ENCODE peak calls at places on chromosome 5, in four cellular contexts. One of them, this sample, is unnamed.

GRCh38 chr5:178483620-178484019 is 106.6 kb downstream of the COL23A1 start:
- DNase-seq in IMR-90: no peak
- DNase-seq in coronary artery: no peak
- DNase-seq in psoas muscle: no peak
- DNase-seq in this sample: no peak

GRCh38 chr5:52878671-52879070 is 91.0 kb downstream of the ITGA1 start:
- DNase-seq in IMR-90: peak
- DNase-seq in coronary artery: no peak
- DNase-seq in psoas muscle: no peak
- DNase-seq in this sample: no peak

GRCh38 chr5:81019748-81020147 is 59.6 kb downstream of the RASGRF2 start:
- DNase-seq in IMR-90: no peak
- DNase-seq in coronary artery: no peak
- DNase-seq in psoas muscle: no peak
- DNase-seq in this sample: no peak

GRCh38 chr5:135181653-135182052 is 147.6 kb upstream of the PITX1 start:
- DNase-seq in IMR-90: no peak
- DNase-seq in coronary artery: no peak
- DNase-seq in psoas muscle: no peak
- DNase-seq in this sample: no peak

GRCh38 chr5:57311251-57311650 is 137.4 kb downstream of the GPBP1 start:
- DNase-seq in IMR-90: no peak
- DNase-seq in coronary artery: no peak
- DNase-seq in psoas muscle: no peak
- DNase-seq in this sample: no peak

GRCh38 chr5:10595305-10595677 is 31.4 kb downstream of the ANKRD33B start:
- DNase-seq in IMR-90: peak
- DNase-seq in coronary artery: no peak
- DNase-seq in psoas muscle: no peak
- DNase-seq in this sample: no peak

GRCh38 chr5:34717426-34718327 is 61.5 kb downstream of the RAI14 start:
- DNase-seq in IMR-90: peak
- DNase-seq in coronary artery: no peak
- DNase-seq in psoas muscle: no peak
- DNase-seq in this sample: no peak

GRCh38 chr5:130024006-130024405 is 119.7 kb downstream of the CHSY3 start:
- DNase-seq in IMR-90: no peak
- DNase-seq in coronary artery: no peak
- DNase-seq in psoas muscle: no peak
- DNase-seq in this sample: no peak

GRCh38 chr5:13143630-13144029 is 800.9 kb downstream of the DNAH5 start:
- DNase-seq in IMR-90: no peak
- DNase-seq in coronary artery: no peak
- DNase-seq in psoas muscle: no peak
- DNase-seq in this sample: peak

GRCh38 chr5:128143911-128144310 is 60.3 kb downstream of the SLC12A2 start:
- DNase-seq in IMR-90: no peak
- DNase-seq in coronary artery: no peak
- DNase-seq in psoas muscle: no peak
- DNase-seq in this sample: no peak

GRCh38 chr5:132215329-132215728 is 12.3 kb downstream of the P4HA2 start:
- DNase-seq in IMR-90: peak
- DNase-seq in coronary artery: peak
- DNase-seq in psoas muscle: peak
- DNase-seq in this sample: peak

GRCh38 chr5:150035139-150035893 is 34.8 kb downstream of the HMGXB3 start:
- DNase-seq in IMR-90: no peak
- DNase-seq in coronary artery: no peak
- DNase-seq in psoas muscle: no peak
- DNase-seq in this sample: no peak

GRCh38 chr5:96909435-96909834 is 26.4 kb upstream of the LNPEP start:
- DNase-seq in IMR-90: no peak
- DNase-seq in coronary artery: no peak
- DNase-seq in psoas muscle: peak
- DNase-seq in this sample: no peak

GRCh38 chr5:14723648-14724231 is 59.2 kb downstream of the OTULIN start:
- DNase-seq in IMR-90: no peak
- DNase-seq in coronary artery: no peak
- DNase-seq in psoas muscle: no peak
- DNase-seq in this sample: no peak

GRCh38 chr5:56123531-56124243 is 109.4 kb downstream of the ANKRD55 start:
- DNase-seq in IMR-90: peak
- DNase-seq in coronary artery: peak
- DNase-seq in psoas muscle: peak
- DNase-seq in this sample: peak

GRCh38 chr5:133425183-133425582 is 187.2 kb downstream of the FSTL4 start:
- DNase-seq in IMR-90: no peak
- DNase-seq in coronary artery: no peak
- DNase-seq in psoas muscle: no peak
- DNase-seq in this sample: no peak

GRCh38 chr5:103139264-103139865 is 19.3 kb downstream of the PPIP5K2 start:
- DNase-seq in IMR-90: peak
- DNase-seq in coronary artery: peak
- DNase-seq in psoas muscle: peak
- DNase-seq in this sample: peak

GRCh38 chr5:57302643-57303042 is 128.8 kb downstream of the GPBP1 start:
- DNase-seq in IMR-90: peak
- DNase-seq in coronary artery: no peak
- DNase-seq in psoas muscle: no peak
- DNase-seq in this sample: no peak

GRCh38 chr5:160064979-160065619 is 54.2 kb downstream of the PWWP2A start:
- DNase-seq in IMR-90: no peak
- DNase-seq in coronary artery: no peak
- DNase-seq in psoas muscle: no peak
- DNase-seq in this sample: peak

GRCh38 chr5:26940981-26941380 is 97.4 kb downstream of the CDH9 start:
- DNase-seq in IMR-90: peak
- DNase-seq in coronary artery: no peak
- DNase-seq in psoas muscle: no peak
- DNase-seq in this sample: no peak

GRCh38 chr5:176714067-176714466 is 66.8 kb downstream of the TSPAN17 start:
- DNase-seq in IMR-90: no peak
- DNase-seq in coronary artery: no peak
- DNase-seq in psoas muscle: no peak
- DNase-seq in this sample: no peak

GRCh38 chr5:172789687-172790495 is 18.9 kb upstream of the DUSP1 start:
- DNase-seq in IMR-90: no peak
- DNase-seq in coronary artery: no peak
- DNase-seq in psoas muscle: no peak
- DNase-seq in this sample: no peak

GRCh38 chr5:10649518-10650410 is 85.9 kb downstream of the ANKRD33B start:
- DNase-seq in IMR-90: no peak
- DNase-seq in coronary artery: no peak
- DNase-seq in psoas muscle: no peak
- DNase-seq in this sample: no peak

GRCh38 chr5:143404416-143405062 is 1.1 kb upstream of the NR3C1 start:
- DNase-seq in IMR-90: peak
- DNase-seq in coronary artery: peak
- DNase-seq in psoas muscle: peak
- DNase-seq in this sample: peak

GRCh38 chr5:177320879-177321278 is 9.2 kb upstream of the MXD3 start:
- DNase-seq in IMR-90: no peak
- DNase-seq in coronary artery: no peak
- DNase-seq in psoas muscle: no peak
- DNase-seq in this sample: no peak

GRCh38 chr5:25160851-25161348 is 516.1 kb upstream of the CDH10 start:
- DNase-seq in IMR-90: no peak
- DNase-seq in coronary artery: no peak
- DNase-seq in psoas muscle: no peak
- DNase-seq in this sample: no peak

GRCh38 chr5:83628360-83628759 is 92.3 kb downstream of the HAPLN1 start:
- DNase-seq in IMR-90: no peak
- DNase-seq in coronary artery: no peak
- DNase-seq in psoas muscle: no peak
- DNase-seq in this sample: no peak

GRCh38 chr5:77806213-77806843 is 30.2 kb upstream of the TBCA start:
- DNase-seq in IMR-90: no peak
- DNase-seq in coronary artery: no peak
- DNase-seq in psoas muscle: no peak
- DNase-seq in this sample: no peak

GRCh38 chr5:73692166-73692640 is 66.2 kb downstream of the ARHGEF28 start:
- DNase-seq in IMR-90: peak
- DNase-seq in coronary artery: no peak
- DNase-seq in psoas muscle: no peak
- DNase-seq in this sample: peak
- H3K27ac ChIP-seq in IMR-90: peak
- H3K27ac ChIP-seq in coronary artery: no peak
- H3K27ac ChIP-seq in psoas muscle: no peak
- H3K27ac ChIP-seq in this sample: peak

GRCh38 chr5:54692631-54693030 is 175.1 kb downstream of the SNX18 start:
- DNase-seq in IMR-90: no peak
- DNase-seq in coronary artery: no peak
- DNase-seq in psoas muscle: no peak
- DNase-seq in this sample: no peak
- H3K27ac ChIP-seq in IMR-90: no peak
- H3K27ac ChIP-seq in coronary artery: peak
- H3K27ac ChIP-seq in psoas muscle: no peak
- H3K27ac ChIP-seq in this sample: no peak

GRCh38 chr5:124705577-124705976 is 40.9 kb downstream of the ZNF608 start:
- DNase-seq in IMR-90: no peak
- DNase-seq in coronary artery: no peak
- DNase-seq in psoas muscle: no peak
- DNase-seq in this sample: no peak

GRCh38 chr5:124707516-124707915 is 38.9 kb downstream of the ZNF608 start:
- DNase-seq in IMR-90: no peak
- DNase-seq in coronary artery: no peak
- DNase-seq in psoas muscle: no peak
- DNase-seq in this sample: no peak

GRCh38 chr5:124706729-124707361 is 39.6 kb downstream of the ZNF608 start:
- DNase-seq in IMR-90: peak
- DNase-seq in coronary artery: no peak
- DNase-seq in psoas muscle: no peak
- DNase-seq in this sample: no peak

GRCh38 chr5:124704594-124705284 is 41.7 kb downstream of the ZNF608 start:
- DNase-seq in IMR-90: no peak
- DNase-seq in coronary artery: no peak
- DNase-seq in psoas muscle: no peak
- DNase-seq in this sample: no peak

GRCh38 chr5:124706041-124706440 is 40.4 kb downstream of the ZNF608 start:
- DNase-seq in IMR-90: no peak
- DNase-seq in coronary artery: no peak
- DNase-seq in psoas muscle: no peak
- DNase-seq in this sample: no peak
- H3K27ac ChIP-seq in IMR-90: no peak
- H3K27ac ChIP-seq in coronary artery: no peak
- H3K27ac ChIP-seq in psoas muscle: no peak
- H3K27ac ChIP-seq in this sample: no peak

GRCh38 chr5:158552241-158552640 is 547.5 kb downstream of the EBF1 start:
- DNase-seq in IMR-90: no peak
- DNase-seq in coronary artery: no peak
- DNase-seq in psoas muscle: no peak
- DNase-seq in this sample: no peak

GRCh38 chr5:158559066-158559465 is 540.6 kb downstream of the EBF1 start:
- DNase-seq in IMR-90: no peak
- DNase-seq in coronary artery: no peak
- DNase-seq in psoas muscle: no peak
- DNase-seq in this sample: no peak

GRCh38 chr5:158549306-158549705 is 550.4 kb downstream of the EBF1 start:
- DNase-seq in IMR-90: peak
- DNase-seq in coronary artery: no peak
- DNase-seq in psoas muscle: no peak
- DNase-seq in this sample: no peak

GRCh38 chr5:158553946-158554336 is 545.8 kb downstream of the EBF1 start:
- DNase-seq in IMR-90: no peak
- DNase-seq in coronary artery: no peak
- DNase-seq in psoas muscle: no peak
- DNase-seq in this sample: no peak

GRCh38 chr5:158553195-158553945 is 546.3 kb downstream of the EBF1 start:
- DNase-seq in IMR-90: no peak
- DNase-seq in coronary artery: no peak
- DNase-seq in psoas muscle: peak
- DNase-seq in this sample: no peak
- H3K27ac ChIP-seq in IMR-90: no peak
- H3K27ac ChIP-seq in coronary artery: peak
- H3K27ac ChIP-seq in psoas muscle: no peak
- H3K27ac ChIP-seq in this sample: no peak

DNA sequence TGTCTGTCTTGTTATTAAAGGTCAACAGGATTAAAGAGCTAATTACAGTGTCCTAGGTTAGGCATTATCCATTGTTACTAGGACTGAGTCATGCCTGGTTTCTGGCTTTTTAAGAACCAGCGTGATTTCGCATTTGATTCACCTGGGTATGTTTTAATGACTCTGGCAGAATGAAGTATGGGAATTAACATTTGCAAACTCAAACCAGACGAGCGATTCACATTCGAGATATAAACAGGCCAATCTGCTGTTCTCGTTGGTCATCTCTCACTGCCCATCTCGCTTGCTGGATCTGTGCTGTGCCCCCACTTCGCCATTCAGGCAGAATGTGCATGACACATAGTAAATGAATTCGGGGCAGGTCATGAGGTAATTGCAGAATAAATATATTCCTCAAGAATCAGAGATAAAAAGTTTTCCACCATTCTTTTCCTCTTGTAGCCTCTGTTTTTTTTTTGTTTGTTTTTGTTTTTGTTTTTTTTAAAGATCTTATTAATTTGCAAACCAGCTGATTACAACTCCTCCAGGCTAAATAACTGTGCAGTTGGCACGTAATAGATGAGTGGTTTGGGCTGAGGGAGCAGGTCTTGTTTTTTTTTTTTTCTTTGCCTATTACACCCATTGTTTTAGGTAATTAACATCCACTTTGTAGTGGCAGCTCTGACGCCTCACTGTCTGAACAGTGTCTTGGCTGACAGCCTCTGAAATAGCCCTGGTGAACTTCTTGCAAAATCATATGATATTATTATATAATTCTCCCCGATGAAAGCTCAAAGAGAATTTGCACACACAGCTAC is 313.5 kb upstream of the MSX2 start:
- DNase-seq in IMR-90: peak
- DNase-seq in coronary artery: no peak
- DNase-seq in psoas muscle: no peak
- DNase-seq in this sample: no peak
- H3K27ac ChIP-seq in IMR-90: no peak
- H3K27ac ChIP-seq in coronary artery: no peak
- H3K27ac ChIP-seq in psoas muscle: no peak
- H3K27ac ChIP-seq in this sample: no peak

GRCh38 chr5:151101151-151101550 is 20.3 kb upstream of the TNIP1 start:
- DNase-seq in IMR-90: no peak
- DNase-seq in coronary artery: no peak
- DNase-seq in psoas muscle: no peak
- DNase-seq in this sample: no peak
- H3K27ac ChIP-seq in IMR-90: no peak
- H3K27ac ChIP-seq in coronary artery: peak
- H3K27ac ChIP-seq in psoas muscle: peak
- H3K27ac ChIP-seq in this sample: no peak

GRCh38 chr5:139387611-139388197 is 2.0 kb downstream of the MZB1 start:
- DNase-seq in IMR-90: no peak
- DNase-seq in coronary artery: no peak
- DNase-seq in psoas muscle: no peak
- DNase-seq in this sample: no peak
- H3K27ac ChIP-seq in IMR-90: no peak
- H3K27ac ChIP-seq in coronary artery: no peak
- H3K27ac ChIP-seq in psoas muscle: no peak
- H3K27ac ChIP-seq in this sample: no peak